ENCODE peak calls at places on chromosomes 13 and 19, in four cellular contexts. B, L, M and N are unnamed samples.

GRCh38 chr19:38417544-38418506 is 8.2 kb downstream of the RASGRP4 start:
- DNase-seq in B (no peak), L (no peak), M (no peak), N (peak)

GRCh38 chr13:69776937-69777336 is 330.7 kb upstream of the ATXN8OS start:
- DNase-seq in B (no peak), L (no peak), M (no peak), N (no peak)

GRCh38 chr19:3712663-3713531 is 4.7 kb downstream of the TJP3 start:
- DNase-seq in B (no peak), L (no peak), M (no peak), N (no peak)

GRCh38 chr19:16782719-16783118 is 46.5 kb upstream of the SIN3B start:
- DNase-seq in B (no peak), L (no peak), M (no peak), N (no peak)

GRCh38 chr19:47765522-47766358 is 12.8 kb upstream of the SELENOW start:
- DNase-seq in B (peak), L (peak), M (peak), N (peak)

GRCh38 chr13:88744289-88744688 is 1073.1 kb downstream of the SLITRK5 start:
- DNase-seq in B (no peak), L (no peak), M (no peak), N (no peak)

GRCh38 chr13:44300895-44301638 is 72.6 kb upstream of the SERP2 start:
- DNase-seq in B (no peak), L (peak), M (peak), N (no peak)

GRCh38 chr19:6042776-6043726 is 65.1 kb upstream of the RANBP3 start:
- DNase-seq in B (no peak), L (no peak), M (no peak), N (no peak)

GRCh38 chr19:51702754-51703654 is 9.9 kb downstream of the SPACA6 start:
- DNase-seq in B (no peak), L (no peak), M (peak), N (no peak)

GRCh38 chr13:24916464-24916863 is 152.5 kb downstream of the RNF17 start:
- DNase-seq in B (no peak), L (no peak), M (no peak), N (no peak)

GRCh38 chr19:18439025-18439909 is 1.3 kb upstream of the ISYNA1 start:
- DNase-seq in B (no peak), L (peak), M (no peak), N (peak)
- TF ChIP-seq CTCF in B (no peak), L (no peak), M (no peak), N (no peak)

DNA sequence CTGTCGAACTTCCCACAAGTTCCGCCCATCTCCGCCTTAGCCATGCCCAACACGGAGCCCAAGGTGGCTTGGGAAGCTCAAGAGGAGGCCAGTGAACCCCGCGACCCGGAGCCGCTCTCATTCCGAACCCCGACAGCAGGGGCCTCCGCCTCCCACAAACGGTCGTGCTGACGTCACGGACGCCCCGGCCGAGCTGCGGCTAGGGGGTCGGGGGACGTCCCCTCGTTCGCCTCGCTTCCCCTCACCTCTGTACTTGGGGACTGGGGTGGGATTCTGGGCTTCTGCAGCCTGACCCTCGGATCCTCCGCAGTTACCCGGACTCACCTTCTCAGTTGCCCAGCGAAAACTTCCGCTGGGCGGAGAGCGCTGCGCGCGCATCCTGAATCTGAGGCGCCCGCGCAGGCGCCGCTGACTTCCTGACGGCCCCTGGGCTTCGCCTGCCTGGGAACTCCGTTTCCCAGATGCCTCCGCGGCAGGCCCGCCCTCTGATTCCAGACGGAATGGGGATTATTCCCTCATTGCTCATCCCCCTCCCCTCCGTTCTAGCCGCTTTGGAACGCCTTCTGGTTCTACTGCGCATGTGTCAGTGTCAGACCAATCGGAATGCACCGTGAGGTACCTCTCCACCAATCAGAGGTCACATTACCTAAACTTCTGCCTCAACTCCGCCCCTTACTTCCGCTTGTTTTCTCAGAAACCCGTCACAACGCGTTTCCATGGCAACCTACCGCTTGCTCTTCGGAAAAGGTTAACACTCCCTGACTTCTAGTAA is at the start of gene VRK3:
- DNase-seq in B (peak), L (peak), M (peak), N (peak)
- TF ChIP-seq CTCF in B (no peak), L (no peak), M (no peak), N (no peak)

GRCh38 chr13:26628706-26629105 is 71.2 kb downstream of the WASF3 start:
- DNase-seq in B (peak), L (no peak), M (no peak), N (no peak)
- TF ChIP-seq CTCF in B (peak), L (peak), M (no peak), N (no peak)

DNA sequence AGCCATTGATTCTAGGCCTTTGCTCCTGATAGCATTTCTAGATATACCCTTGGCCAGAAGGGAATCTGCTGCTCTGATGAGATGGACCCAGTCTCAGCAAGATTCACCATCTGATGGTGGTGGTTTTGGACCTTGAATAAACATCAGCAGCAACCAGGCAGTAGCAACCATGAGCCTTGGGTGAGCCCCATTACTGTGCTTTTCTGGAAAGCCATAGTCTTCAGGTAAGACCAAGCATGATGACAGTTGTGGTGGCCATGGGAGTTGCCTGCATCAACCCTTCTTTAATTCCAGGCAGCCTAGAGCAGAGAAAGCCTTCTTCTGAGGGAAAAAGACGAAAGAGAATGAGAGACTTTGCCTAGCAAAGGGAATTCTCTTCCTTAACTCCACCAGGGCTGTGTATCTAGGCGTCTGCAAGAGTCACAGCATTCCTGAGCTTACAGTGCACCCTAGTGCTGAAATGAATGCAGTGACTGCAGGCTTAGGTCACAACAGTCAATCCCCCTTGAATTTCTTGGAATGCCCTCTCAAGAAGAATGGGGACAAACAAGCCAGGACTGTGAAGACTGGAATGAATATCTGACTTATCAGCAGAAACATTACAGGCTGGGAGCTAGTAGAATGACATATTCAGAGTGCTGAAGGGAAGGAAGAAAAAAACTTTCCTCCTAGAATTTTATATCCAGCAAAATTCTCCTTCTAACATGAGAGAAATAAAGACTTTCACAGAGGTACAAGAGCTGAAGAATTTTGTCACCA is 942.4 kb upstream of the PCDH20 start:
- DNase-seq in B (peak), L (peak), M (no peak), N (peak)
- TF ChIP-seq CTCF in B (peak), L (peak), M (no peak), N (peak)

GRCh38 chr19:46489445-46490272 is 6.0 kb downstream of the PNMA8B start:
- DNase-seq in B (no peak), L (peak), M (peak), N (peak)
- TF ChIP-seq CTCF in B (no peak), L (peak), M (peak), N (peak)